ENCODE peak calls at places on chromosome 1, in seven cellular contexts. F is adrenal gland, I is A549, J is body of pancreas, Q is GM12892, X is tibial nerve, L is suprapubic skin. O is an unnamed sample.

GRCh38 chr1:243390315-243390875 is 134.6 kb downstream of the SDCCAG8 start:
- DNase-seq in J (no peak), X (no peak), L (no peak), F (no peak), I (no peak), Q (no peak), O (no peak)

GRCh38 chr1:113253187-113253966 is 136.9 kb upstream of the MAGI3 start:
- DNase-seq in F (no peak), I (no peak), Q (no peak), L (no peak), J (no peak), X (no peak), O (no peak)

GRCh38 chr1:99943238-99943794 is 26.5 kb upstream of the SLC35A3 start:
- DNase-seq in J (no peak), L (no peak), Q (no peak), F (no peak), I (peak; percentile 5), X (no peak), O (no peak)

GRCh38 chr1:186753241-186753640 is 73.0 kb upstream of the PTGS2 start:
- DNase-seq in Q (no peak), X (no peak), L (no peak), I (no peak), J (no peak), F (no peak), O (no peak)

GRCh38 chr1:84913025-84913892 is 20.3 kb upstream of the LPAR3 start:
- DNase-seq in F (peak; percentile 60), X (no peak), I (no peak), Q (no peak), J (peak; percentile 77), L (no peak), O (no peak)

GRCh38 chr1:143611159-143611558 is 360.6 kb downstream of the FAM72C start:
- DNase-seq in X (no peak), L (no peak), F (no peak), J (no peak), Q (no peak), I (peak; percentile 11), O (no peak)

GRCh38 chr1:234162661-234163060 is 210.6 kb upstream of the COA6 start:
- DNase-seq in X (no peak), I (no peak), Q (no peak), F (no peak), L (no peak), J (no peak), O (no peak)

GRCh38 chr1:209387271-209387968 is 196.1 kb upstream of the CAMK1G start:
- DNase-seq in I (no peak), J (no peak), Q (no peak), F (no peak), X (no peak), L (no peak), O (no peak)

GRCh38 chr1:218702808-218703207 is 357.7 kb downstream of the TGFB2 start:
- DNase-seq in X (no peak), F (no peak), L (no peak), Q (no peak), J (no peak), I (no peak), O (no peak)

GRCh38 chr1:33099290-33100118 is 18.6 kb downstream of the AZIN2 start:
- DNase-seq in I (no peak), L (no peak), F (no peak), Q (no peak), J (peak; percentile 38), X (peak; percentile 37), O (peak; percentile 85)

GRCh38 chr1:236016083-236016482 is 48.8 kb downstream of the NID1 start:
- DNase-seq in J (peak; percentile 42), X (peak; percentile 87), L (peak; percentile 86), F (peak; percentile 37), I (no peak), Q (no peak), O (no peak)

GRCh38 chr1:150259758-150260669 is 2.4 kb downstream of the CA14 start:
- DNase-seq in X (no peak), J (peak; percentile 85), L (no peak), I (no peak), Q (no peak), F (peak; percentile 73), O (no peak)

GRCh38 chr1:167849656-167850055 is 64.3 kb downstream of the ADCY10 start:
- DNase-seq in Q (no peak), I (no peak), X (no peak), L (no peak), J (no peak), F (no peak), O (no peak)

GRCh38 chr1:167694691-167695090 is 27.1 kb upstream of the MPZL1 start:
- DNase-seq in I (no peak), X (no peak), Q (no peak), J (no peak), F (no peak), L (no peak), O (no peak)

GRCh38 chr1:156140879-156141707 is 12.3 kb upstream of the SEMA4A start:
- DNase-seq in L (no peak), X (no peak), J (no peak), I (no peak), F (no peak), Q (no peak), O (no peak)

GRCh38 chr1:38037481-38037939 is 9.1 kb downstream of the POU3F1 start:
- DNase-seq in F (peak; percentile 48), Q (no peak), X (no peak), I (no peak), L (no peak), J (no peak), O (no peak)

GRCh38 chr1:43545321-43545685 is 14.6 kb downstream of the PTPRF start:
- DNase-seq in Q (no peak), F (no peak), J (no peak), L (no peak), I (no peak), X (no peak), O (no peak)

GRCh38 chr1:87334351-87335174 is 5.9 kb downstream of the LMO4 start:
- DNase-seq in L (peak; percentile 62), X (no peak), I (no peak), Q (no peak), F (peak; percentile 13), J (no peak), O (no peak)

GRCh38 chr1:161069201-161069685 is 448 bp downstream of the ARHGAP30 start:
- DNase-seq in X (no peak), J (no peak), Q (no peak), I (no peak), L (no peak), F (no peak), O (no peak)

GRCh38 chr1:161070737-161071136 is 1.0 kb upstream of the ARHGAP30 start:
- DNase-seq in J (no peak), L (no peak), F (no peak), X (no peak), Q (no peak), I (no peak), O (no peak)

GRCh38 chr1:161069731-161070270 is at the start of gene ARHGAP30:
- DNase-seq in F (peak; percentile 69), I (no peak), X (peak; percentile 16), Q (peak; percentile 92), L (no peak), J (no peak), O (no peak)

GRCh38 chr1:161066694-161067093 is 3.0 kb downstream of the ARHGAP30 start:
- DNase-seq in X (no peak), Q (no peak), F (no peak), I (no peak), J (no peak), L (no peak), O (no peak)

DNA sequence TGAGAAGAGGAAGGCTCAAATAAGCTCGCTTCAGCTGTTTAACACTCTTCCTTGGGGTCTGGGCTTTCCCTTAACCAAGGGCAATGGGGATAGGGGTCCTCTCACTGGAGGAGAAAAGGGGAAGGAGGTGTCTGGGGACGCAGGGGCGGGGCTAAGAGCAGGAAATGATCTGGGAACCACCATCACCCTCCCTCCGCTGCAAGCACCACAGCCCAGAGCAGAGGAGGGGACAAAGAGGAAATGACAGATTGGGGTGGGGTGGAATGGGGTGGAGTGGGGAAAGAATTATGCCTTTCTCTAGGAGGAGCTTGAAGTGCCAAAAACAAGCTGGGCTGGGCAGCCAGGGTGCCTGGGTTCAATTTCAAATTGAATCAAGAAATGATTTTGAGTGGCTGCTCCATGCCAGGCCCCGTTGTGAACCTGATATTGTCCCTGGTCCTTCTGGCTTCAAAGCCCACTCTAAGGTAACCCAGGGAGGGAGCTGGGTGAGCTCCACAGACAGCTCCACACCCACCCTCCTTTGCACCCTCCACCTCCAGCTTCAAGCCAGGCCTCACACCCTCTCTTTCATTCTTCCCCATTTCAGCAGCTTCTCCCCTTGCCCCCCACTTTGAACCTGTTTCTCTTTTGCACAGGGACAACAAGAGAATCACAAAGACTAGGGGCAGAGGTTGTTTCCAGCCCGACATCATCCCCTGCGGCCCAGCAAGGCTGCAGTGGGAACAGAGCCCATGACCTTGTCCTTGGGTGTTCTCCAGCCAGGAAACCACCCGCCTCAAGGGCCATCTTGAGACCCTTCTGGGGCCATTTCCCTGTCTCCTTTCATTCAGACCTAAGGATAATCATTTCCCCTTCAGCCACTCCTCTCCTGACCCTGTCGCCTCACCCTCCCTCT is 1.1 kb downstream of the ARHGAP30 start:
- DNase-seq in J (no peak), X (no peak), L (no peak), I (no peak), F (peak; percentile 67), Q (peak; percentile 71), O (no peak)
- TF ChIP-seq POLR2A in J (peak; percentile 25), X (no peak), L (no peak), I (no peak), F (no peak), Q (peak; percentile 71), O (no peak)

GRCh38 chr1:9070421-9071015 is 1.1 kb upstream of the SLC2A5 start:
- DNase-seq in I (no peak), F (no peak), X (no peak), L (no peak), Q (no peak), J (no peak), O (no peak)

GRCh38 chr1:9065213-9065751 is 4.2 kb downstream of the SLC2A5 start:
- DNase-seq in J (no peak), Q (no peak), L (no peak), F (peak; percentile 35), I (no peak), X (no peak), O (no peak)

GRCh38 chr1:9068971-9069323 is 488 bp downstream of the SLC2A5 start:
- DNase-seq in Q (no peak), L (no peak), F (no peak), X (no peak), I (no peak), J (no peak), O (no peak)

GRCh38 chr1:9069324-9070100 is at the start of gene SLC2A5:
- DNase-seq in J (no peak), Q (peak; percentile 61), F (peak; percentile 40), L (no peak), X (no peak), I (no peak), O (no peak)

GRCh38 chr1:9066945-9067807 is 2.3 kb downstream of the SLC2A5 start:
- DNase-seq in Q (no peak), J (peak; percentile 23), X (peak; percentile 54), F (peak; percentile 76), L (peak; percentile 71), I (no peak), O (no peak)
- TF ChIP-seq POLR2A in Q (peak; percentile 52), J (no peak), X (no peak), F (no peak), L (no peak), I (no peak), O (no peak)

GRCh38 chr1:1260843-1261560 is 12.7 kb downstream of the UBE2J2 start:
- DNase-seq in Q (no peak), I (no peak), F (no peak), X (no peak), J (no peak), L (no peak), O (no peak)
- TF ChIP-seq POLR2A in Q (no peak), I (no peak), F (no peak), X (no peak), J (no peak), L (no peak), O (no peak)

GRCh38 chr1:47205918-47206317 is 16.1 kb upstream of the PDZK1IP1 start:
- DNase-seq in F (no peak), I (no peak), L (no peak), J (no peak), Q (no peak), X (no peak), O (no peak)
- TF ChIP-seq POLR2A in F (no peak), I (no peak), L (no peak), J (no peak), Q (no peak), X (no peak), O (no peak)

O was measured in H54.